ENCODE peak calls at places on chromosomes 6 and 20, in five cellular contexts. A is astrocyte, U is fibroblast of lung, P is keratinocyte, L is PC-9. S is an unnamed sample.
A peak's percentile ranks its signal among the peaks of the same experiment; 100 is the strongest.

GRCh38 chr6:28336284-28337024 is 506 bp upstream of the ZSCAN31 start:
- DNase-seq in P (no peak), L (no peak), U (peak; percentile 72), A (peak; percentile 58), S (no peak)

GRCh38 chr6:55379486-55379885 is 52.2 kb downstream of the GFRAL start:
- DNase-seq in L (no peak), P (no peak), U (peak; percentile 3), A (peak; percentile 2), S (no peak)

GRCh38 chr6:25462235-25462897 is 183.2 kb downstream of the CARMIL1 start:
- DNase-seq in P (no peak), L (no peak), A (no peak), U (no peak), S (no peak)

GRCh38 chr6:136470044-136470443 is 80.2 kb downstream of the MAP7 start:
- DNase-seq in L (no peak), P (no peak), A (no peak), U (no peak), S (peak; percentile 18)

GRCh38 chr6:137261393-137262154 is 42.4 kb upstream of the IFNGR1 start:
- DNase-seq in L (peak; percentile 96), P (no peak), U (peak; percentile 48), A (peak; percentile 29), S (peak; percentile 69)

GRCh38 chr6:118584906-118585305 is 36.8 kb downstream of the PLN start:
- DNase-seq in L (no peak), A (no peak), U (no peak), P (no peak), S (no peak)

GRCh38 chr6:137776786-137777185 is 90.3 kb upstream of the TNFAIP3 start:
- DNase-seq in P (no peak), U (no peak), A (no peak), L (no peak), S (no peak)

GRCh38 chr20:34022154-34022842 is 28.6 kb downstream of the RALY start:
- DNase-seq in A (no peak), L (no peak), U (no peak), P (no peak), S (peak; percentile 15)

GRCh38 chr6:151276112-151276745 is 36.5 kb downstream of the AKAP12 start:
- DNase-seq in L (no peak), U (peak; percentile 85), A (peak; percentile 80), P (no peak), S (peak; percentile 57)

GRCh38 chr6:47207261-47207660 is 102.4 kb downstream of the TNFRSF21 start:
- DNase-seq in U (no peak), P (no peak), L (no peak), A (no peak), S (no peak)

DNA sequence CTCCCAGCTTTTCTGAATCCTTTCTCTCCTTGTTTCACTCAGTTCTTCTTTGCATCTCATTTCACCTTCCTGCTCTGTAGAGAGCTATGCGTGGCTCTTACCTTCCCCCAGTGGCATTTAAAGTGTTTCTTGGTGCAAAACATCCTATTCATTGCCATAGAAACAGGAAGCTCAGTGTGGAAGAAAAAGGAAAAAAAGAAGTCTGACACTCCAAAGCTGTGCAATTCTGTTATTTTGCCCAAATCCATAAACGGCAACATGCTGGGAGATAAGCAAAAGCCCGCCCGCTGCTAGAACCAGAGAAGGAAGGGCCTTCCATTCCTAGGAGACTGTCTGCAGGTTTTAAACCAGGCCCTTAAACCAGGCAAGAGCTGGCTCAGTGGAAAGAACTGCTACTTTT is 247.1 kb downstream of the HIVEP2 start:
- DNase-seq in P (no peak), U (no peak), A (no peak), L (no peak), S (no peak)
- H4K20me1 ChIP-seq in P (no peaks in the 10 kb centered on the region), U (no peaks in the 10 kb centered on the region), A (no peaks in the 10 kb centered on the region), L (no peaks in the 10 kb centered on the region), S (no peaks in the 10 kb centered on the region)

DNA sequence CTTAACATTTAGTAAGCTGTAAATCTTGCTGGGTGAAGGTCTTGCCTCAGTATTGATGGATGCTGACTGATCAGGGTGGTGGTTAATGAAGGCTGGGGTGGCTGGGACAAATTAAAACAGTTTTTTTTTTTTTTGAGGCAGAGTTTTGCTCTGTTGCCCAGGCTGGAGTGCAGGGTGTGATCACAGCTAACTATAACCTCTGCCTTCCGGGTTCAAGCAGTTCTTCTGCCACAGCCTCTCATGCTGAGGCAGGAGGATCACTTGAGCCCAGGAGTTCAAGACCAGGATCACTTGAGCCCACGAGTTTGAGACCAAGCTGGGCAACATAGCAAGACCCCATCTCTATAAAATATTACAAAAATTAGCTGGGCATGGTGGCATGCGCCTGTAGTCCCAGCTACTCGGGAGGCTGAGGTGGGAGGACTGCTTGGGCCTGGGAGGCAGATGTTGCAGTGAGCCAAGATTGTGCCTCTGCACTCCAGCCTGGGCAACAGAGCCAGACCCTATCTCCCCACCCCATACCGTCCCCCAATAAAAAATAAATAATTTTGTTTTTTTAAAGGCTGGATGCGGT is 67.2 kb downstream of the NCOA3 start:
- DNase-seq in P (no peak), L (no peak), U (no peak), A (no peak), S (no peak)
- H4K20me1 ChIP-seq in P (no peaks in the 10 kb centered on the region), L (peaks cover 17% of the 10 kb centered on the region), U (no peaks in the 10 kb centered on the region), A (peaks cover 55% of the 10 kb centered on the region), S (peaks cover 2% of the 10 kb centered on the region)

GRCh38 chr20:49273696-49274277 is 4.1 kb downstream of the ZNFX1 start:
- DNase-seq in P (no peak), U (no peak), L (no peak), A (no peak), S (no peak)
- H4K20me1 ChIP-seq in P (peaks cover 25% of the 10 kb centered on the region), U (peaks cover 4% of the 10 kb centered on the region), L (peaks cover 54% of the 10 kb centered on the region), A (peaks cover 73% of the 10 kb centered on the region), S (no peaks in the 10 kb centered on the region)

GRCh38 chr20:36478137-36478905 is 63.0 kb upstream of the MYL9 start:
- DNase-seq in A (no peak), U (no peak), L (no peak), P (no peak), S (no peak)

GRCh38 chr20:36480456-36481048 is 60.8 kb upstream of the MYL9 start:
- DNase-seq in U (no peak), P (no peak), A (no peak), L (no peak), S (no peak)

GRCh38 chr20:36482044-36482473 is 59.3 kb upstream of the MYL9 start:
- DNase-seq in L (no peak), A (no peak), U (no peak), P (no peak), S (no peak)

GRCh38 chr20:36481380-36482043 is 59.8 kb upstream of the MYL9 start:
- DNase-seq in P (no peak), A (no peak), L (no peak), U (no peak), S (no peak)

GRCh38 chr20:36479938-36480337 is 61.4 kb upstream of the MYL9 start:
- DNase-seq in U (no peak), P (no peak), A (no peak), L (no peak), S (no peak)
- H4K20me1 ChIP-seq in U (no peaks in the 10 kb centered on the region), P (peaks cover 27% of the 10 kb centered on the region), A (peaks cover 97% of the 10 kb centered on the region), L (peaks cover 40% of the 10 kb centered on the region), S (no peaks in the 10 kb centered on the region)

GRCh38 chr6:113631616-113632015 is 225.5 kb upstream of the MARCKS start:
- DNase-seq in P (no peak), A (no peak), L (no peak), U (peak; percentile 13), S (peak; percentile 10)
- H4K20me1 ChIP-seq in P (no peaks in the 10 kb centered on the region), A (no peaks in the 10 kb centered on the region), L (no peaks in the 10 kb centered on the region), U (no peaks in the 10 kb centered on the region), S (no peaks in the 10 kb centered on the region)

DNA sequence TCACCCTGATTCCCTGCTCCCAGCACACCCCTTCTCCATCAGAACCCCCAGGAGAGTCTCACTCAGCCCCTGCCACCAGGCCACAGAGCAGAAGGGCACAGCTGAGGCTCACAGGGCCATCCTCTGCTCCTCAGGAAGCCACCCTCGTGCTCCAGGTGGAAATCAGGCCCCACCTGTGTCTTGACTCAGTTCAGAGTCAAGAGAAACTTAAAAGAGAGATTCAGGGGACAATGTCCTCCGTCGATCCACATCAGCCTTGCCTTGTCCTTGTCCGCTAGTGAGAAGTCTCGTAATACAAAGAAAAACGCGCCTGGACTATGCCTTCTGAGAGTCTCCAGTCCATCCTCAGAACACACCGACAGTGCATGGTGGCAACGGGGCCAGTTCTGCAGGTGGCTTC is 114.6 kb downstream of the SYNDIG1 start:
- DNase-seq in U (no peak), A (no peak), P (no peak), L (no peak), S (no peak)
- H4K20me1 ChIP-seq in U (no peaks in the 10 kb centered on the region), A (no peaks in the 10 kb centered on the region), P (no peaks in the 10 kb centered on the region), L (no peaks in the 10 kb centered on the region), S (no peaks in the 10 kb centered on the region)

GRCh38 chr20:47256665-47257236 is 99.7 kb downstream of the ZMYND8 start:
- DNase-seq in U (peak; percentile 76), P (no peak), A (peak; percentile 70), L (no peak), S (no peak)

GRCh38 chr20:47253860-47254259 is 102.6 kb downstream of the ZMYND8 start:
- DNase-seq in L (no peak), A (no peak), P (no peak), U (no peak), S (no peak)

GRCh38 chr20:47257256-47257655 is 99.2 kb downstream of the ZMYND8 start:
- DNase-seq in U (no peak), P (no peak), A (no peak), L (no peak), S (no peak)

GRCh38 chr20:47258745-47259695 is 97.5 kb downstream of the ZMYND8 start:
- DNase-seq in L (peak; percentile 49), A (peak; percentile 86), U (peak; percentile 90), P (no peak), S (peak; percentile 77)

GRCh38 chr20:47257771-47258170 is 98.7 kb downstream of the ZMYND8 start:
- DNase-seq in L (no peak), P (no peak), A (no peak), U (no peak), S (no peak)
- H4K20me1 ChIP-seq in L (peaks cover 51% of the 10 kb centered on the region), P (no peaks in the 10 kb centered on the region), A (no peaks in the 10 kb centered on the region), U (no peaks in the 10 kb centered on the region), S (no peaks in the 10 kb centered on the region)

GRCh38 chr20:2654384-2654822 is 2.0 kb downstream of the NOP56 start:
- DNase-seq in A (no peak), P (no peak), L (no peak), U (no peak), S (no peak)
- H4K20me1 ChIP-seq in A (peaks cover 68% of the 10 kb centered on the region), P (peaks cover 39% of the 10 kb centered on the region), L (peaks cover 52% of the 10 kb centered on the region), U (peaks cover 4% of the 10 kb centered on the region), S (peaks cover 16% of the 10 kb centered on the region)

GRCh38 chr20:18724788-18725476 is 88.7 kb upstream of the SCP2D1 start:
- DNase-seq in U (no peak), L (no peak), P (no peak), A (no peak), S (no peak)
- H4K20me1 ChIP-seq in U (no peaks in the 10 kb centered on the region), L (no peaks in the 10 kb centered on the region), P (no peaks in the 10 kb centered on the region), A (no peaks in the 10 kb centered on the region), S (no peaks in the 10 kb centered on the region)

S was measured in mammary epithelial cell.